ENCODE peak calls at places on chromosomes 13 and 19, in seven cellular contexts. T, F, C, O, Q, P and N are unnamed samples.

GRCh38 chr13:106859505-106859904 is 291.6 kb upstream of the ARGLU1 start:
- DNase-seq in T (no peak), F (peak), C (no peak), O (no peak), Q (no peak), P (no peak), N (no peak)

GRCh38 chr19:35959040-35959967 is 23.1 kb downstream of the LRFN3 start:
- DNase-seq in T (no peak), F (no peak), C (no peak), O (no peak), Q (no peak), P (no peak), N (peak)

GRCh38 chr19:15112385-15112784 is 5.2 kb downstream of the SYDE1 start:
- DNase-seq in T (no peak), F (no peak), C (no peak), O (no peak), Q (no peak), P (no peak), N (no peak)

GRCh38 chr19:3580156-3580955 is 4.9 kb upstream of the GIPC3 start:
- DNase-seq in T (peak), F (peak), C (no peak), O (peak), Q (no peak), P (peak), N (no peak)

GRCh38 chr13:82614086-82614485 is 1268.2 kb downstream of the SLITRK1 start:
- DNase-seq in T (no peak), F (no peak), C (no peak), O (no peak), Q (no peak), P (no peak), N (no peak)

GRCh38 chr13:26021516-26021915 is 30.3 kb downstream of the SHISA2 start:
- DNase-seq in T (no peak), F (peak), C (no peak), O (no peak), Q (no peak), P (no peak), N (no peak)

GRCh38 chr19:33350538-33351309 is 22.8 kb upstream of the CEBPG start:
- DNase-seq in T (peak), F (no peak), C (no peak), O (peak), Q (no peak), P (no peak), N (peak)

GRCh38 chr13:88031980-88032562 is 360.9 kb downstream of the SLITRK5 start:
- DNase-seq in T (peak), F (no peak), C (no peak), O (no peak), Q (peak), P (no peak), N (no peak)

GRCh38 chr13:36778083-36778671 is 40.8 kb upstream of the RFXAP start:
- DNase-seq in T (peak), F (peak), C (no peak), O (no peak), Q (no peak), P (peak), N (no peak)

GRCh38 chr19:48681127-48681470 is 8.3 kb upstream of the NTN5 start:
- DNase-seq in T (peak), F (no peak), C (no peak), O (no peak), Q (no peak), P (peak), N (peak)

GRCh38 chr19:51904331-51905165 is at the start of gene ZNF649:
- DNase-seq in T (peak), F (peak), C (peak), O (peak), Q (no peak), P (peak), N (peak)

GRCh38 chr19:16496613-16496983 is 404 bp downstream of the C19orf44 start:
- DNase-seq in T (no peak), F (no peak), C (no peak), O (peak), Q (no peak), P (peak), N (peak)

GRCh38 chr19:19514215-19514633 is 1.1 kb downstream of the TSSK6 start:
- DNase-seq in T (no peak), F (no peak), C (no peak), O (peak), Q (no peak), P (no peak), N (no peak)

GRCh38 chr19:2869618-2870017 is 2.5 kb downstream of the ZNF556 start:
- DNase-seq in T (no peak), F (no peak), C (no peak), O (no peak), Q (no peak), P (no peak), N (no peak)

GRCh38 chr13:22127277-22128143 is 456.6 kb downstream of the FGF9 start:
- DNase-seq in T (no peak), F (no peak), C (no peak), O (no peak), Q (no peak), P (no peak), N (no peak)

GRCh38 chr19:28737021-28737525 is 475.9 kb downstream of the UQCRFS1 start:
- DNase-seq in T (peak), F (no peak), C (no peak), O (no peak), Q (no peak), P (peak), N (no peak)

GRCh38 chr13:96958286-96958891 is 35.9 kb downstream of the OXGR1 start:
- DNase-seq in T (peak), F (no peak), C (no peak), O (no peak), Q (no peak), P (peak), N (no peak)

GRCh38 chr13:24253520-24254150 is 55.7 kb upstream of the C1QTNF9 start:
- DNase-seq in T (no peak), F (no peak), C (no peak), O (no peak), Q (no peak), P (no peak), N (no peak)

GRCh38 chr13:112647256-112647655 is 42.6 kb upstream of the ATP11A start:
- DNase-seq in T (no peak), F (peak), C (no peak), O (no peak), Q (no peak), P (no peak), N (no peak)

GRCh38 chr19:14409157-14410053 is 9.7 kb downstream of the DDX39A start:
- DNase-seq in T (no peak), F (no peak), C (no peak), O (no peak), Q (no peak), P (no peak), N (no peak)

GRCh38 chr13:42803563-42804212 is 22.3 kb downstream of the FAM216B start:
- DNase-seq in T (no peak), F (no peak), C (no peak), O (no peak), Q (no peak), P (peak), N (no peak)

GRCh38 chr13:102812616-102813287 is 13.8 kb downstream of the BIVM start:
- DNase-seq in T (no peak), F (no peak), C (no peak), O (no peak), Q (no peak), P (no peak), N (no peak)

GRCh38 chr19:16615788-16616187 is 12.2 kb downstream of the MED26 start:
- DNase-seq in T (no peak), F (no peak), C (no peak), O (no peak), Q (no peak), P (no peak), N (no peak)